ENCODE peak calls at places on chromosomes 5 and 9, in five cellular contexts. O is right atrium auricular region; U is left ventricle myocardium inferior; X is suprapubic skin; R is CD8-positive, alpha-beta T cell. V is an unnamed sample. For H3K27me3, the result is how much of the 10 kb centered on the place peaks cover.

GRCh38 chr5:73625905-73626811 is at the start of gene ARHGEF28:
- DNase-seq in O (no peak), U (peak), X (peak), R (peak), V (no peak)

GRCh38 chr5:53766683-53767082 is 206.2 kb downstream of the NDUFS4 start:
- DNase-seq in O (no peak), U (no peak), X (no peak), R (no peak), V (no peak)

GRCh38 chr5:171562822-171563221 is 143.4 kb downstream of the FGF18 start:
- DNase-seq in O (no peak), U (no peak), X (no peak), R (no peak), V (no peak)

GRCh38 chr5:116436674-116437350 is 137.8 kb downstream of the SEMA6A start:
- DNase-seq in O (no peak), U (no peak), X (no peak), R (no peak), V (no peak)

GRCh38 chr9:69861011-69861410 is 40.4 kb downstream of the CFAP95 start:
- DNase-seq in O (no peak), U (no peak), X (no peak), R (no peak), V (no peak)

GRCh38 chr5:94469889-94470288 is 148.5 kb downstream of the KIAA0825 start:
- DNase-seq in O (no peak), U (no peak), X (no peak), R (no peak), V (no peak)

GRCh38 chr5:91114658-91115057 is 268.5 kb downstream of the ARRDC3 start:
- DNase-seq in O (no peak), U (no peak), X (no peak), R (no peak), V (no peak)

GRCh38 chr5:124962735-124963134 is 216.3 kb upstream of the ZNF608 start:
- DNase-seq in O (no peak), U (no peak), X (no peak), R (no peak), V (no peak)

GRCh38 chr5:112914584-112914983 is 7.4 kb downstream of the REEP5 start:
- DNase-seq in O (no peak), U (no peak), X (no peak), R (no peak), V (no peak)

GRCh38 chr5:14868771-14869170 is 2.8 kb downstream of the ANKH start:
- DNase-seq in O (no peak), U (no peak), X (no peak), R (no peak), V (no peak)

GRCh38 chr9:23934291-23934690 is 108.3 kb upstream of the ELAVL2 start:
- DNase-seq in O (no peak), U (no peak), X (no peak), R (no peak), V (no peak)

GRCh38 chr5:134091626-134092121 is 22.8 kb upstream of the TCF7 start:
- DNase-seq in O (no peak), U (no peak), X (no peak), R (no peak), V (no peak)

GRCh38 chr9:14107977-14108376 is 206.0 kb downstream of the NFIB start:
- DNase-seq in O (no peak), U (no peak), X (no peak), R (no peak), V (no peak)

GRCh38 chr9:109182940-109183798 is 16.1 kb upstream of the FRRS1L start:
- DNase-seq in O (no peak), U (no peak), X (no peak), R (no peak), V (no peak)

GRCh38 chr5:136205061-136205702 is 12.2 kb upstream of the SMIM32 start:
- DNase-seq in O (no peak), U (no peak), X (no peak), R (no peak), V (no peak)

GRCh38 chr5:73823508-73823925 is 197.5 kb downstream of the ARHGEF28 start:
- DNase-seq in O (no peak), U (no peak), X (no peak), R (no peak), V (no peak)

GRCh38 chr5:95988094-95988493 is 26.4 kb upstream of the ELL2 start:
- DNase-seq in O (no peak), U (no peak), X (no peak), R (no peak), V (no peak)

GRCh38 chr9:124098141-124098905 is 86.8 kb downstream of the LHX2 start:
- DNase-seq in O (no peak), U (no peak), X (no peak), R (no peak), V (no peak)

GRCh38 chr5:169626779-169627178 is 10.3 kb upstream of the DOCK2 start:
- DNase-seq in O (no peak), U (no peak), X (no peak), R (no peak), V (no peak)

GRCh38 chr5:65292196-65292595 is 189.5 kb downstream of the ADAMTS6 start:
- DNase-seq in O (no peak), U (no peak), X (no peak), R (no peak), V (no peak)

GRCh38 chr5:61702784-61703183 is 370.7 kb downstream of the ZSWIM6 start:
- DNase-seq in O (no peak), U (no peak), X (no peak), R (no peak), V (no peak)

GRCh38 chr5:123450641-123451421 is 27.6 kb upstream of the CEP120 start:
- DNase-seq in O (no peak), U (no peak), X (no peak), R (no peak), V (no peak)

GRCh38 chr9:112493738-112494137 is 7.1 kb downstream of the KIAA1958 start:
- DNase-seq in O (no peak), U (no peak), X (no peak), R (no peak), V (no peak)

GRCh38 chr9:115691097-115691496 is 462.5 kb upstream of the PAPPA start:
- DNase-seq in O (no peak), U (no peak), X (no peak), R (no peak), V (no peak)

GRCh38 chr5:163642904-163643303 is 137.5 kb downstream of the MAT2B start:
- DNase-seq in O (no peak), U (no peak), X (no peak), R (no peak), V (no peak)

GRCh38 chr5:169296456-169297220 is 4.3 kb downstream of the SLIT3 start:
- DNase-seq in O (peak), U (no peak), X (no peak), R (no peak), V (no peak)

GRCh38 chr5:51302358-51302757 is 80.9 kb upstream of the ISL1 start:
- DNase-seq in O (no peak), U (no peak), X (no peak), R (no peak), V (no peak)

GRCh38 chr5:134905246-134905996 is 490 bp downstream of the PCBD2 start:
- DNase-seq in O (peak), U (no peak), X (peak), R (peak), V (peak)

GRCh38 chr9:21141427-21141882 is at the start of gene IFNW1:
- DNase-seq in O (no peak), U (no peak), X (no peak), R (no peak), V (no peak)

GRCh38 chr5:79845448-79846197 is 145.4 kb downstream of the MTX3 start:
- DNase-seq in O (peak), U (no peak), X (no peak), R (no peak), V (no peak)

GRCh38 chr5:126777257-126777973 is 479 bp downstream of the LMNB1 start:
- DNase-seq in O (no peak), U (peak), X (peak), R (peak), V (peak)

GRCh38 chr5:74947961-74948613 is 81.9 kb upstream of the FAM169A start:
- DNase-seq in O (no peak), U (no peak), X (no peak), R (no peak), V (no peak)

GRCh38 chr9:13715430-13715829 is 435.9 kb upstream of the MPDZ start:
- DNase-seq in O (no peak), U (no peak), X (no peak), R (no peak), V (no peak)

GRCh38 chr9:79129865-79130480 is 441.8 kb upstream of the TLE4 start:
- DNase-seq in O (no peak), U (peak), X (no peak), R (no peak), V (no peak)

GRCh38 chr5:34858798-34859197 is 19.8 kb downstream of the TTC23L start:
- DNase-seq in O (no peak), U (no peak), X (no peak), R (no peak), V (no peak)

GRCh38 chr5:111972080-111972479 is 215.1 kb upstream of the NREP start:
- DNase-seq in O (no peak), U (no peak), X (no peak), R (no peak), V (no peak)

GRCh38 chr5:139275536-139276297 is 17.8 kb upstream of the MATR3 start:
- DNase-seq in O (no peak), U (no peak), X (no peak), R (no peak), V (no peak)

GRCh38 chr5:54415896-54416640 is 39.4 kb upstream of the HSPB3 start:
- DNase-seq in O (no peak), U (no peak), X (no peak), R (no peak), V (no peak)

GRCh38 chr5:135073771-135074345 is 39.8 kb upstream of the PITX1 start:
- DNase-seq in O (no peak), U (no peak), X (no peak), R (no peak), V (no peak)

DNA sequence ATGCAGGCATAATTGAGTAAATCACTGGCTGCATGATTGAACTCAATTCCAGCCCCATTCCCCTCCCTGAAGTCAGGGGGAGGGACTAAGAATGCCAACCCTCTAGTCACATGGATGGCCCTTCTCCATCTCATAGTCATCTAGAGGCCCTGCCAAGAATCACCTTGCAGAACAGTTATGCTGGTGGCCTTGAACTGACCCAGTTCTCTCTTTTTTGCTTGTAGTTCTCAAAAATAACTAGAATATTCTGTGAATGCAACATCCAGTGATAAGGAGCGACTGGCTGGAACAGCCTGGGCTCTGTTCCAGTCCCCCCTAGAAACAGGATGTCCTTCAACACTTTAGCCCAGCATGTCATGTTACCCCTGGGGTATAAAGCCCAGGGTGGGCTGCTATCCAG is 31.7 kb downstream of the SLC35A4 start:
- DNase-seq in O (no peak), U (no peak), X (no peak), R (no peak), V (no peak)
- H3K27me3 ChIP-seq in O (under half), U (under half), X (under half), R (under half), V (under half)

GRCh38 chr5:178312900-178313299 is 80.3 kb upstream of the PHYKPL start:
- DNase-seq in O (peak), U (no peak), X (peak), R (no peak), V (no peak)
- H3K27me3 ChIP-seq in O (under half), U (under half), X (under half), R (under half), V (under half)

GRCh38 chr5:141760753-141761152 is 78.7 kb upstream of the ARAP3 start:
- DNase-seq in O (no peak), U (no peak), X (no peak), R (no peak), V (no peak)

GRCh38 chr5:141762790-141763368 is 80.8 kb upstream of the ARAP3 start:
- DNase-seq in O (no peak), U (no peak), X (no peak), R (no peak), V (no peak)

GRCh38 chr5:141762316-141762715 is 80.3 kb upstream of the ARAP3 start:
- DNase-seq in O (no peak), U (no peak), X (no peak), R (no peak), V (no peak)

GRCh38 chr5:141758316-141758965 is 76.4 kb upstream of the ARAP3 start:
- DNase-seq in O (no peak), U (no peak), X (no peak), R (no peak), V (no peak)

GRCh38 chr5:141760193-141760592 is 78.2 kb upstream of the ARAP3 start:
- DNase-seq in O (no peak), U (no peak), X (no peak), R (no peak), V (no peak)
- H3K27me3 ChIP-seq in O (under half), U (half or more), X (half or more), R (under half), V (under half)

GRCh38 chr5:1442222-1443144 is 2.8 kb downstream of the SLC6A3 start:
- DNase-seq in O (no peak), U (no peak), X (no peak), R (no peak), V (no peak)
- H3K27me3 ChIP-seq in O (under half), U (half or more), X (half or more), R (under half), V (half or more)

GRCh38 chr9:95793924-95794828 is 81.3 kb upstream of the ERCC6L2 start:
- DNase-seq in O (no peak), U (no peak), X (no peak), R (no peak), V (no peak)
- H3K27me3 ChIP-seq in O (under half), U (under half), X (under half), R (under half), V (under half)

DNA sequence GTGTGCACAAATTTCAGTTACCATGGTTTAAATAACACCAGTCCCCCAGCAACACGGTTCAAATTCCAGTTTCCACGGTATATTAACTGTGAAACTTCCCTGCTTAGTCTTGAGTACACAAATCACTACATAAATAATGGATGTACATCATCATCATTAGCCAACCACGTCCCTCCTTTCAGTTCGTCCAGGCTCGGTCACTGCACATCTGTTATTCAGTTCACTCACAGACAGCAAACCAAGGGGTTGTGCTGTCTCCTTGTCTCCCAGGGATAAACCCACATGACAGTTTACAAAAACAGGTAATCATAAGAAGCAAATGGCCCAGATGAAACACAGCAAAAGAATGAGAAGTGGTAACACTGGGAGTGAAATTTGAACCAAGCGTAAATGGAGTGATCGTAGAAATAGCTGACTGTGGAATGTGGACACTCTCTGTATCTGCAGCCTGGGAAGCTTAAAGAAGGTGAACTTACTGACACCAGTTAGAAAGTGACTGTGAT is 61.0 kb upstream of the RAD23B start:
- DNase-seq in O (no peak), U (no peak), X (no peak), R (no peak), V (no peak)
- H3K27me3 ChIP-seq in O (under half), U (under half), X (under half), R (under half), V (under half)

GRCh38 chr5:176740131-176740701 is 70.1 kb upstream of the UNC5A start:
- DNase-seq in O (no peak), U (no peak), X (no peak), R (no peak), V (no peak)

GRCh38 chr5:176739461-176740051 is 70.8 kb upstream of the UNC5A start:
- DNase-seq in O (no peak), U (no peak), X (peak), R (no peak), V (no peak)

GRCh38 chr5:176737746-176738699 is 72.3 kb upstream of the UNC5A start:
- DNase-seq in O (no peak), U (no peak), X (peak), R (no peak), V (no peak)

GRCh38 chr5:176737001-176737745 is 73.2 kb upstream of the UNC5A start:
- DNase-seq in O (no peak), U (no peak), X (peak), R (no peak), V (peak)

GRCh38 chr5:176738851-176739250 is 71.5 kb upstream of the UNC5A start:
- DNase-seq in O (no peak), U (no peak), X (no peak), R (no peak), V (no peak)
- H3K27me3 ChIP-seq in O (under half), U (half or more), X (half or more), R (under half), V (half or more)

GRCh38 chr9:135570456-135570855 is 8.9 kb downstream of the PAEP start:
- DNase-seq in O (no peak), U (no peak), X (no peak), R (no peak), V (no peak)
- H3K27me3 ChIP-seq in O (under half), U (half or more), X (under half), R (under half), V (under half)